ENCODE peak calls at places on chromosomes 2 and 18, in four cellular contexts. Z, U, A and C are unnamed samples.

GRCh38 chr2:38202713-38203454 is 126.9 kb upstream of the CYP1B1 start:
- DNase-seq in Z (no peak), A (no peak), U (no peak), C (no peak)

GRCh38 chr2:184779777-184780176 is 181.4 kb downstream of the ZNF804A start:
- DNase-seq in U (no peak), Z (no peak), A (no peak), C (no peak)

GRCh38 chr2:170155022-170155722 is 22.8 kb upstream of the MYO3B start:
- DNase-seq in A (no peak), Z (no peak), U (no peak), C (peak)

GRCh38 chr2:25025996-25026530 is 15.8 kb upstream of the EFR3B start:
- DNase-seq in Z (no peak), U (no peak), A (no peak), C (no peak)

GRCh38 chr2:223549215-223549614 is 52.9 kb downstream of the SCG2 start:
- DNase-seq in U (no peak), A (no peak), Z (peak), C (no peak)

GRCh38 chr2:191247381-191248057 is 2.3 kb downstream of the MYO1B start:
- DNase-seq in Z (peak), A (peak), U (no peak), C (no peak)

GRCh38 chr2:233209978-233210680 is 41.3 kb upstream of the ATG16L1 start:
- DNase-seq in Z (no peak), A (no peak), U (no peak), C (no peak)

GRCh38 chr2:239684271-239684670 is 283.5 kb upstream of the HDAC4 start:
- DNase-seq in A (no peak), Z (no peak), U (no peak), C (no peak)

GRCh38 chr2:37869756-37870155 is 55.3 kb upstream of the RMDN2 start:
- DNase-seq in A (no peak), Z (no peak), U (no peak), C (no peak)

GRCh38 chr2:48045613-48046012 is 139.3 kb upstream of the FBXO11 start:
- DNase-seq in Z (no peak), A (no peak), U (no peak), C (no peak)

GRCh38 chr18:78965917-78966878 is 13.4 kb upstream of the SALL3 start:
- DNase-seq in U (no peak), A (no peak), Z (no peak), C (no peak)

GRCh38 chr2:178074123-178075005 is 1.8 kb upstream of the PDE11A start:
- DNase-seq in A (no peak), U (no peak), Z (no peak), C (peak)

GRCh38 chr2:99654419-99654818 is 164.6 kb upstream of the REV1 start:
- DNase-seq in A (no peak), U (no peak), Z (no peak), C (no peak)

DNA sequence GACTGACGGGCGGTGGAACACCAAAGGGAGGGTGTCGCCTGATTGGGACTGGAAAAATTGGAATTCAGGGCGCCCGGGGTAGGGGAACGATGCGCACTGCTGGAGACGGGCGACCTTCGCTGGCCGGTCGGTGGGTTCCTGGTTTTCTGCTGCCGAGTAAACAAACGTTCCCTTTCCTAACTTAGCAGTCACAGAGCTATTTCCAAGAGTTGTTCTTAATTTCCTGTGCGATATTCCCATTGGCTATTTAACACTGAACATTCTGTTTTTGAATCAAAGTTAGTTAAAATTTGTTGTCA is 738 bp downstream of the C18orf54 start:
- DNase-seq in A (no peak), Z (no peak), U (peak), C (no peak)
- TF ChIP-seq POLR2A in A (no peak), Z (no peak), U (no peak), C (no peak)

DNA sequence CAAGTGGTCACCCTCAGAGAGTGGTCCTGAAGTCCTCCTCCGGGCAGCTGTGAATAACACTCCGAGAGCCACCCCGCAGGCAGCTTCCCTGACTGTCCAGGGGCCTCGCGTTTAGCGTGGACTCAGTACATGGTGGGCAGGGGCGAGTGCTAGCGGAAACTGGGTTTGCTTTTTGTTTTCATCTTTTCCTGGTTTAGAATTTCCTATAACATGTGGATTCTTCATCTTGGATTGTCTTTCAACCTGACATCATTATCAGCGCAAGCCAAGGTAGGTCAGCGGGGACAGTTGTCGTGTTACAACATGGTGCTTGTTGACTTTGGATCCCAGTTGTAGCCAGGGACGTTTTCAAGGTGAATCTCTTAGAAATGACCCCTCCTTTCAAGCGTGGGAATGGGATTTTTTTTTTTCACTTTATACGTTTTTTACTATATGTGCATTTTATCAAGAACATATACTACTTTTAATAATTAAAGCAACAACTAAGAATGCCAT is 20.9 kb downstream of the RMC1 start:
- DNase-seq in U (no peak), A (no peak), Z (no peak), C (no peak)
- TF ChIP-seq POLR2A in U (no peak), A (no peak), Z (no peak), C (no peak)

GRCh38 chr2:136116813-136117390 is 1.0 kb downstream of the CXCR4 start:
- DNase-seq in A (no peak), U (peak), Z (no peak), C (peak)

GRCh38 chr2:136117391-136117841 is 533 bp downstream of the CXCR4 start:
- DNase-seq in Z (no peak), U (peak), A (no peak), C (peak)

GRCh38 chr2:136118819-136119716 is 1.1 kb upstream of the CXCR4 start:
- DNase-seq in Z (no peak), U (peak), A (no peak), C (peak)

GRCh38 chr2:136119717-136120675 is 2.0 kb upstream of the CXCR4 start:
- DNase-seq in Z (no peak), U (no peak), A (no peak), C (no peak)

GRCh38 chr2:136117909-136118818 is at the start of gene CXCR4:
- DNase-seq in U (peak), A (peak), Z (peak), C (peak)
- TF ChIP-seq POLR2A in U (peak), A (peak), Z (no peak), C (no peak)

GRCh38 chr18:12885500-12885899 is 1.5 kb upstream of the PTPN2 start:
- DNase-seq in A (no peak), U (no peak), Z (no peak), C (peak)

GRCh38 chr18:12884521-12885323 is 685 bp upstream of the PTPN2 start:
- DNase-seq in A (no peak), U (no peak), Z (no peak), C (peak)

GRCh38 chr18:12882416-12882815 is 1.6 kb downstream of the PTPN2 start:
- DNase-seq in Z (no peak), U (no peak), A (no peak), C (no peak)

GRCh38 chr18:12883003-12883683 is 894 bp downstream of the PTPN2 start:
- DNase-seq in A (no peak), Z (no peak), U (no peak), C (peak)

DNA sequence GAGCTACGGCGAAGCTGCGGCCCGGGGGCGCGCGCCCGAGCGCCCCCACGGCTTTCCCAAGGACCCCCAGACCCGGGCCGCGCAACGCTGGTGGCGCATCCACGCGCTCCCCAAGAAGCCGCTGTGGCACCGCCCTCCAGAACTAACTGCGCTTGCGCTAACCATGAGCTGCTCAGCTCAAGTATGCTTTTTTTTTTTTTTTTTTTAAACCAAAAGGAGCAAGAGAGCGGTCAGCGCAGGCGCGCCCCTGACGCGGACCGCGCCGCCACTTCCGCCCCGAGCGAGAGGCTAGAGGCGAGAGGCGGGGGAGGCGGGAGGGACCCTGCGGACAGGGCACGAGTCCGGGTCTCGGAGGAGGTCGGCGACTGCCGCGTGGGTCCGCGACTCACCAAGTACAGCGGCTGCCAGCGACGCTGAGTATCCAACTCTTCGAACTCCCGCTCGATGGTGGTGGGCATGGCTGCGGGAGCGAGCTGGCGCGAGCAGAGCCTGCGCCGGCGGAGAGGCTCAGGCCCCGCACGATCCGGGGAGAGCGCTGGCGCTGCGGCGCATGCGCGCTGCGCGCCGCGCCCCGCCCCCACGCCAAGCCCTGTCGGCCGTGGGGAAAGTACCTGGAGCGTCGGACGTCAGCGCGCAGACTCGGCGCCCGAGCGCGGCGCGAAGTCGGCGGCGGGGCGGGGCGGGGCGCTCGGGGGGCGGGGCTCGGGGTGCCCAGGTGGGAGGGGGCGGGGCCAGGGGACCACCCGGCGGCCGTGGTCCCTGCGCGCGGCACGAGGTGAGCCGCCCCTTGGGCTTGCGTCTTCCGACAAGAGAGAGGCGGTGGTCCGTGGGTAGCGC is at the start of gene PTPN2:
- DNase-seq in Z (peak), A (peak), U (peak), C (peak)
- TF ChIP-seq POLR2A in Z (peak), A (peak), U (peak), C (peak)